ENCODE peak calls at places on chromosomes 7 and 10, in five cellular contexts. J, B, Y, N and A are unnamed samples.

GRCh38 chr10:48498940-48499510 is 105.8 kb downstream of the ARHGAP22 start:
- DNase-seq in J (no peak), B (no peak), Y (no peak), N (peak), A (no peak)

GRCh38 chr7:45938626-45939302 is 17.7 kb upstream of the IGFBP3 start:
- DNase-seq in J (no peak), B (no peak), Y (no peak), N (no peak), A (no peak)

GRCh38 chr10:30820282-30820991 is 190.9 kb upstream of the LYZL2 start:
- DNase-seq in J (no peak), B (no peak), Y (no peak), N (no peak), A (no peak)

GRCh38 chr7:49398236-49398635 is 375.2 kb upstream of the VWC2 start:
- DNase-seq in J (no peak), B (no peak), Y (no peak), N (no peak), A (no peak)

GRCh38 chr7:114689391-114689790 is 232.5 kb upstream of the MDFIC start:
- DNase-seq in J (no peak), B (no peak), Y (no peak), N (no peak), A (no peak)

GRCh38 chr7:132622081-132622480 is 45.8 kb upstream of the PLXNA4 start:
- DNase-seq in J (no peak), B (no peak), Y (no peak), N (no peak), A (no peak)

GRCh38 chr10:78868861-78869260 is 199.9 kb upstream of the ZMIZ1 start:
- DNase-seq in J (no peak), B (no peak), Y (no peak), N (peak), A (no peak)

GRCh38 chr7:133934262-133934973 is 192.7 kb upstream of the LRGUK start:
- DNase-seq in J (no peak), B (no peak), Y (no peak), N (no peak), A (no peak)

GRCh38 chr7:148699024-148699771 is 495 bp downstream of the CUL1 start:
- DNase-seq in J (peak), B (peak), Y (peak), N (peak), A (peak)

GRCh38 chr10:88219753-88220152 is 356.3 kb downstream of the PTEN start:
- DNase-seq in J (no peak), B (no peak), Y (no peak), N (no peak), A (no peak)

GRCh38 chr7:48244902-48245301 is 73.6 kb downstream of the ABCA13 start:
- DNase-seq in J (no peak), B (no peak), Y (no peak), N (no peak), A (no peak)

GRCh38 chr7:123143206-123143605 is 56.6 kb downstream of the SLC13A1 start:
- DNase-seq in J (no peak), B (no peak), Y (no peak), N (no peak), A (no peak)

GRCh38 chr10:103281753-103282152 is 4.8 kb downstream of the INA start:
- DNase-seq in J (peak), B (peak), Y (no peak), N (no peak), A (no peak)

GRCh38 chr10:35792301-35792700 is 150.2 kb upstream of the FZD8 start:
- DNase-seq in J (no peak), B (no peak), Y (no peak), N (no peak), A (no peak)

GRCh38 chr7:98085674-98086073 is 21.0 kb upstream of the LMTK2 start:
- DNase-seq in J (no peak), B (no peak), Y (no peak), N (peak), A (no peak)

GRCh38 chr7:22445140-22445722 is 54.8 kb downstream of the STEAP1B start:
- DNase-seq in J (peak), B (no peak), Y (no peak), N (peak), A (no peak)

GRCh38 chr7:88224596-88225275 is 4.9 kb upstream of the SRI start:
- DNase-seq in J (no peak), B (no peak), Y (no peak), N (no peak), A (no peak)

GRCh38 chr7:29258951-29259350 is 64.4 kb downstream of the CHN2 start:
- DNase-seq in J (no peak), B (no peak), Y (no peak), N (no peak), A (no peak)

GRCh38 chr7:148791506-148791905 is 92.6 kb downstream of the EZH2 start:
- DNase-seq in J (no peak), B (no peak), Y (no peak), N (no peak), A (no peak)

GRCh38 chr10:7593068-7593467 is 73.7 kb downstream of the ITIH5 start:
- DNase-seq in J (no peak), B (no peak), Y (no peak), N (no peak), A (no peak)

GRCh38 chr7:102991540-102992214 is 78.9 kb downstream of the LRRC17 start:
- DNase-seq in J (peak), B (no peak), Y (no peak), N (peak), A (no peak)